ENCODE peak calls at places on chromosomes 5 and 9, in ten cellular contexts. One of them, this sample, is unnamed.

GRCh38 chr5:116388564-116389258 is 185.9 kb downstream of the SEMA6A start:
- DNase-seq in GM19239: no peak
- DNase-seq in breast epithelium: no peak
- DNase-seq in right lobe of liver: peak
- DNase-seq in CD8-positive, alpha-beta T cell: no peak
- DNase-seq in activated CD4-positive, alpha-beta T cell treated with anti-CD3 and anti-CD28 coated beads, Interleukin-2, amount 50 U/mL, for 24 hours: no peak
- DNase-seq in activated T-cell treated with anti-CD3 and anti-CD28 coated beads for 48 hours: no peak
- DNase-seq in GM10248: no peak
- DNase-seq in ureter: no peak
- DNase-seq in NCI-H2081: no peak
- DNase-seq in this sample: no peak

GRCh38 chr5:176651472-176651980 is 4.2 kb downstream of the TSPAN17 start:
- DNase-seq in GM19239: no peak
- DNase-seq in breast epithelium: no peak
- DNase-seq in right lobe of liver: no peak
- DNase-seq in CD8-positive, alpha-beta T cell: no peak
- DNase-seq in activated CD4-positive, alpha-beta T cell treated with anti-CD3 and anti-CD28 coated beads, Interleukin-2, amount 50 U/mL, for 24 hours: no peak
- DNase-seq in activated T-cell treated with anti-CD3 and anti-CD28 coated beads for 48 hours: no peak
- DNase-seq in GM10248: no peak
- DNase-seq in ureter: no peak
- DNase-seq in NCI-H2081: no peak
- DNase-seq in this sample: no peak

GRCh38 chr9:72333758-72334157 is 31.2 kb downstream of the ZFAND5 start:
- DNase-seq in GM19239: no peak
- DNase-seq in breast epithelium: no peak
- DNase-seq in right lobe of liver: no peak
- DNase-seq in CD8-positive, alpha-beta T cell: no peak
- DNase-seq in activated CD4-positive, alpha-beta T cell treated with anti-CD3 and anti-CD28 coated beads, Interleukin-2, amount 50 U/mL, for 24 hours: no peak
- DNase-seq in activated T-cell treated with anti-CD3 and anti-CD28 coated beads for 48 hours: no peak
- DNase-seq in GM10248: no peak
- DNase-seq in ureter: no peak
- DNase-seq in NCI-H2081: no peak
- DNase-seq in this sample: no peak

GRCh38 chr9:966936-967335 is 9.5 kb upstream of the DMRT3 start:
- DNase-seq in GM19239: no peak
- DNase-seq in breast epithelium: no peak
- DNase-seq in right lobe of liver: no peak
- DNase-seq in CD8-positive, alpha-beta T cell: no peak
- DNase-seq in activated CD4-positive, alpha-beta T cell treated with anti-CD3 and anti-CD28 coated beads, Interleukin-2, amount 50 U/mL, for 24 hours: no peak
- DNase-seq in activated T-cell treated with anti-CD3 and anti-CD28 coated beads for 48 hours: no peak
- DNase-seq in GM10248: no peak
- DNase-seq in ureter: no peak
- DNase-seq in NCI-H2081: no peak
- DNase-seq in this sample: no peak

GRCh38 chr5:138000102-138000723 is 32.7 kb downstream of the FAM13B start:
- DNase-seq in GM19239: no peak
- DNase-seq in breast epithelium: no peak
- DNase-seq in right lobe of liver: no peak
- DNase-seq in CD8-positive, alpha-beta T cell: no peak
- DNase-seq in activated CD4-positive, alpha-beta T cell treated with anti-CD3 and anti-CD28 coated beads, Interleukin-2, amount 50 U/mL, for 24 hours: no peak
- DNase-seq in activated T-cell treated with anti-CD3 and anti-CD28 coated beads for 48 hours: no peak
- DNase-seq in GM10248: no peak
- DNase-seq in ureter: no peak
- DNase-seq in NCI-H2081: no peak
- DNase-seq in this sample: peak

GRCh38 chr5:140567871-140568270 is 3.2 kb downstream of the SLC35A4 start:
- DNase-seq in GM19239: no peak
- DNase-seq in breast epithelium: no peak
- DNase-seq in right lobe of liver: peak
- DNase-seq in CD8-positive, alpha-beta T cell: no peak
- DNase-seq in activated CD4-positive, alpha-beta T cell treated with anti-CD3 and anti-CD28 coated beads, Interleukin-2, amount 50 U/mL, for 24 hours: no peak
- DNase-seq in activated T-cell treated with anti-CD3 and anti-CD28 coated beads for 48 hours: no peak
- DNase-seq in GM10248: no peak
- DNase-seq in ureter: no peak
- DNase-seq in NCI-H2081: no peak
- DNase-seq in this sample: no peak

GRCh38 chr9:70111042-70111602 is 67.5 kb downstream of the MAMDC2 start:
- DNase-seq in GM19239: peak
- DNase-seq in breast epithelium: peak
- DNase-seq in right lobe of liver: peak
- DNase-seq in CD8-positive, alpha-beta T cell: no peak
- DNase-seq in activated CD4-positive, alpha-beta T cell treated with anti-CD3 and anti-CD28 coated beads, Interleukin-2, amount 50 U/mL, for 24 hours: peak
- DNase-seq in activated T-cell treated with anti-CD3 and anti-CD28 coated beads for 48 hours: peak
- DNase-seq in GM10248: peak
- DNase-seq in ureter: peak
- DNase-seq in NCI-H2081: peak
- DNase-seq in this sample: peak

GRCh38 chr9:106287108-106287631 is 575.8 kb upstream of the ZNF462 start:
- DNase-seq in GM19239: no peak
- DNase-seq in breast epithelium: no peak
- DNase-seq in right lobe of liver: no peak
- DNase-seq in CD8-positive, alpha-beta T cell: no peak
- DNase-seq in activated CD4-positive, alpha-beta T cell treated with anti-CD3 and anti-CD28 coated beads, Interleukin-2, amount 50 U/mL, for 24 hours: no peak
- DNase-seq in activated T-cell treated with anti-CD3 and anti-CD28 coated beads for 48 hours: no peak
- DNase-seq in GM10248: no peak
- DNase-seq in ureter: no peak
- DNase-seq in NCI-H2081: no peak
- DNase-seq in this sample: peak

GRCh38 chr5:94888674-94889073 is 270.2 kb downstream of the SLF1 start:
- DNase-seq in GM19239: no peak
- DNase-seq in breast epithelium: no peak
- DNase-seq in right lobe of liver: no peak
- DNase-seq in CD8-positive, alpha-beta T cell: no peak
- DNase-seq in activated CD4-positive, alpha-beta T cell treated with anti-CD3 and anti-CD28 coated beads, Interleukin-2, amount 50 U/mL, for 24 hours: no peak
- DNase-seq in activated T-cell treated with anti-CD3 and anti-CD28 coated beads for 48 hours: no peak
- DNase-seq in GM10248: no peak
- DNase-seq in ureter: no peak
- DNase-seq in NCI-H2081: no peak
- DNase-seq in this sample: no peak

GRCh38 chr9:105879181-105879580 is 184.8 kb downstream of the TMEM38B start:
- DNase-seq in GM19239: no peak
- DNase-seq in breast epithelium: no peak
- DNase-seq in right lobe of liver: no peak
- DNase-seq in CD8-positive, alpha-beta T cell: no peak
- DNase-seq in activated CD4-positive, alpha-beta T cell treated with anti-CD3 and anti-CD28 coated beads, Interleukin-2, amount 50 U/mL, for 24 hours: no peak
- DNase-seq in activated T-cell treated with anti-CD3 and anti-CD28 coated beads for 48 hours: no peak
- DNase-seq in GM10248: no peak
- DNase-seq in ureter: no peak
- DNase-seq in NCI-H2081: no peak
- DNase-seq in this sample: no peak

GRCh38 chr9:72363908-72364678 is 915 bp downstream of the ZFAND5 start:
- DNase-seq in GM19239: peak
- DNase-seq in breast epithelium: peak
- DNase-seq in right lobe of liver: peak
- DNase-seq in CD8-positive, alpha-beta T cell: peak
- DNase-seq in activated CD4-positive, alpha-beta T cell treated with anti-CD3 and anti-CD28 coated beads, Interleukin-2, amount 50 U/mL, for 24 hours: peak
- DNase-seq in activated T-cell treated with anti-CD3 and anti-CD28 coated beads for 48 hours: peak
- DNase-seq in GM10248: peak
- DNase-seq in ureter: peak
- DNase-seq in NCI-H2081: peak
- DNase-seq in this sample: peak

This sample was measured in EL.